ENCODE peak calls at places on chromosome 19, in four cellular contexts. One of them, this sample, is unnamed.

GRCh38 chr19:33759356-33759755 is 37.3 kb upstream of the KCTD15 start:
- DNase-seq in H1: no peak
- DNase-seq in HepG2: no peak
- DNase-seq in K562: no peak
- DNase-seq in this sample: no peak

GRCh38 chr19:35220315-35220921 is 8.1 kb downstream of the FAM187B start:
- DNase-seq in H1: no peak
- DNase-seq in HepG2: no peak
- DNase-seq in K562: peak
- DNase-seq in this sample: no peak

GRCh38 chr19:39802958-39803357 is 24.3 kb downstream of the LEUTX start:
- DNase-seq in H1: no peak
- DNase-seq in HepG2: no peak
- DNase-seq in K562: no peak
- DNase-seq in this sample: no peak

GRCh38 chr19:2888739-2889224 is 11.9 kb upstream of the ZNF57 start:
- DNase-seq in H1: no peak
- DNase-seq in HepG2: no peak
- DNase-seq in K562: no peak
- DNase-seq in this sample: no peak

GRCh38 chr19:13356686-13357280 is 149.5 kb downstream of the CACNA1A start:
- DNase-seq in H1: no peak
- DNase-seq in HepG2: no peak
- DNase-seq in K562: no peak
- DNase-seq in this sample: no peak

GRCh38 chr19:34838753-34839431 is 65.9 kb upstream of the ZNF599 start:
- DNase-seq in H1: peak
- DNase-seq in HepG2: peak
- DNase-seq in K562: no peak
- DNase-seq in this sample: no peak

GRCh38 chr19:12652219-12652618 is 14.3 kb downstream of the MAN2B1 start:
- DNase-seq in H1: no peak
- DNase-seq in HepG2: no peak
- DNase-seq in K562: peak
- DNase-seq in this sample: no peak

GRCh38 chr19:50517704-50518075 is 4.0 kb upstream of the ASPDH start:
- DNase-seq in H1: no peak
- DNase-seq in HepG2: no peak
- DNase-seq in K562: no peak
- DNase-seq in this sample: no peak

GRCh38 chr19:3125900-3126524 is 9.8 kb upstream of the GNA15 start:
- DNase-seq in H1: peak
- DNase-seq in HepG2: peak
- DNase-seq in K562: peak
- DNase-seq in this sample: no peak

GRCh38 chr19:49475995-49476880 is 2.2 kb downstream of the FLT3LG start:
- DNase-seq in H1: peak
- DNase-seq in HepG2: no peak
- DNase-seq in K562: peak
- DNase-seq in this sample: no peak

GRCh38 chr19:46030861-46031550 is 8.2 kb upstream of the PGLYRP1 start:
- DNase-seq in H1: no peak
- DNase-seq in HepG2: no peak
- DNase-seq in K562: no peak
- DNase-seq in this sample: no peak

GRCh38 chr19:57786286-57786685 is 16.8 kb downstream of the ZNF586 start:
- DNase-seq in H1: no peak
- DNase-seq in HepG2: no peak
- DNase-seq in K562: no peak
- DNase-seq in this sample: no peak

GRCh38 chr19:32828643-32829344 is 40.8 kb downstream of the SLC7A9 start:
- DNase-seq in H1: no peak
- DNase-seq in HepG2: no peak
- DNase-seq in K562: no peak
- DNase-seq in this sample: no peak

GRCh38 chr19:40193587-40193849 is 2.3 kb downstream of the MAP3K10 start:
- DNase-seq in H1: no peak
- DNase-seq in HepG2: no peak
- DNase-seq in K562: no peak
- DNase-seq in this sample: no peak

GRCh38 chr19:50933640-50934039 is 19.2 kb downstream of the KLK5 start:
- DNase-seq in H1: no peak
- DNase-seq in HepG2: no peak
- DNase-seq in K562: peak
- DNase-seq in this sample: no peak

GRCh38 chr19:14632286-14632685 is 42.4 kb downstream of the ADGRE3 start:
- DNase-seq in H1: no peak
- DNase-seq in HepG2: peak
- DNase-seq in K562: peak
- DNase-seq in this sample: peak

GRCh38 chr19:57850553-57851017 is 926 bp downstream of the ZNF587 start:
- DNase-seq in H1: peak
- DNase-seq in HepG2: peak
- DNase-seq in K562: peak
- DNase-seq in this sample: no peak

GRCh38 chr19:35585844-35586243 is at the start of gene PMIS2:
- DNase-seq in H1: no peak
- DNase-seq in HepG2: no peak
- DNase-seq in K562: peak
- DNase-seq in this sample: no peak

GRCh38 chr19:3618144-3618810 is 8.3 kb downstream of the CACTIN start:
- DNase-seq in H1: peak
- DNase-seq in HepG2: no peak
- DNase-seq in K562: peak
- DNase-seq in this sample: peak

GRCh38 chr19:6739884-6740588 is 556 bp downstream of the TRIP10 start:
- DNase-seq in H1: peak
- DNase-seq in HepG2: no peak
- DNase-seq in K562: peak
- DNase-seq in this sample: no peak

GRCh38 chr19:5313307-5313706 is 27.3 kb downstream of the PTPRS start:
- DNase-seq in H1: no peak
- DNase-seq in HepG2: peak
- DNase-seq in K562: no peak
- DNase-seq in this sample: no peak

GRCh38 chr19:3785938-3786824 is at the start of gene MATK:
- DNase-seq in H1: peak
- DNase-seq in HepG2: no peak
- DNase-seq in K562: peak
- DNase-seq in this sample: no peak

GRCh38 chr19:42422576-42423461 is 4.4 kb downstream of the LIPE start:
- DNase-seq in H1: no peak
- DNase-seq in HepG2: peak
- DNase-seq in K562: no peak
- DNase-seq in this sample: no peak

GRCh38 chr19:10517760-10518443 is 655 bp upstream of the S1PR5 start:
- DNase-seq in H1: peak
- DNase-seq in HepG2: no peak
- DNase-seq in K562: peak
- DNase-seq in this sample: no peak

GRCh38 chr19:39448271-39448670 is 2.9 kb downstream of the SUPT5H start:
- DNase-seq in H1: no peak
- DNase-seq in HepG2: no peak
- DNase-seq in K562: no peak
- DNase-seq in this sample: no peak

GRCh38 chr19:2949939-2950285 is 5.1 kb upstream of the ZNF77 start:
- DNase-seq in H1: no peak
- DNase-seq in HepG2: peak
- DNase-seq in K562: peak
- DNase-seq in this sample: no peak

GRCh38 chr19:35995655-35995993 is 636 bp downstream of the SDHAF1 start:
- DNase-seq in H1: peak
- DNase-seq in HepG2: peak
- DNase-seq in K562: peak
- DNase-seq in this sample: no peak

GRCh38 chr19:13814550-13814949 is 19.3 kb downstream of the ZSWIM4 start:
- DNase-seq in H1: no peak
- DNase-seq in HepG2: no peak
- DNase-seq in K562: no peak
- DNase-seq in this sample: no peak

GRCh38 chr19:29579308-29579910 is 26.7 kb upstream of the POP4 start:
- DNase-seq in H1: peak
- DNase-seq in HepG2: no peak
- DNase-seq in K562: no peak
- DNase-seq in this sample: no peak

GRCh38 chr19:30555788-30556110 is 183.6 kb downstream of the ZNF536 start:
- DNase-seq in H1: no peak
- DNase-seq in HepG2: no peak
- DNase-seq in K562: no peak
- DNase-seq in this sample: no peak

GRCh38 chr19:57025491-57025890 is 94.3 kb upstream of the USP29 start:
- DNase-seq in H1: no peak
- DNase-seq in HepG2: no peak
- DNase-seq in K562: no peak
- DNase-seq in this sample: no peak

GRCh38 chr19:30999726-31000125 is 349.5 kb downstream of the TSHZ3 start:
- DNase-seq in H1: no peak
- DNase-seq in HepG2: no peak
- DNase-seq in K562: no peak
- DNase-seq in this sample: no peak

DNA sequence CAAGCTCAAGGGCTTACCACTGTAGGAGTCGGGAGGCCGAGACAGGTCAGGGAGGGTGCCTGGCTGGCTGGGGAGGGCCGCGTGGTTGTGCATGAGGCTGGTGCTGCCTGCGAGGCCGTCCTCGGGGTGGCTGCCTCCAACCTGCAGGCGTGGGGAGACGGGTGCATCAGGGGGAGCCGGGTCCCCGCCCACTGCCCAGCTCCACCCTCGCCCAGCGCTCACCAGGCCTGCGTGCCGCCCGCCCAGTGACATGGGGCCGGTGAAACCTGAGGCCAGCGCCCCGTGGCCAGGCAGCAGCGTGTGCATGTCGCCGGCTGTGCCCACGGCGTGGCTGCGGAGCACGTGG is 13.8 kb upstream of the UQCR11 start:
- DNase-seq in H1: no peak
- DNase-seq in HepG2: no peak
- DNase-seq in K562: no peak
- DNase-seq in this sample: no peak
- H3K9ac ChIP-seq in H1: no peak
- H3K9ac ChIP-seq in HepG2: no peak
- H3K9ac ChIP-seq in K562: no peak
- H3K9ac ChIP-seq in this sample: no peak

DNA sequence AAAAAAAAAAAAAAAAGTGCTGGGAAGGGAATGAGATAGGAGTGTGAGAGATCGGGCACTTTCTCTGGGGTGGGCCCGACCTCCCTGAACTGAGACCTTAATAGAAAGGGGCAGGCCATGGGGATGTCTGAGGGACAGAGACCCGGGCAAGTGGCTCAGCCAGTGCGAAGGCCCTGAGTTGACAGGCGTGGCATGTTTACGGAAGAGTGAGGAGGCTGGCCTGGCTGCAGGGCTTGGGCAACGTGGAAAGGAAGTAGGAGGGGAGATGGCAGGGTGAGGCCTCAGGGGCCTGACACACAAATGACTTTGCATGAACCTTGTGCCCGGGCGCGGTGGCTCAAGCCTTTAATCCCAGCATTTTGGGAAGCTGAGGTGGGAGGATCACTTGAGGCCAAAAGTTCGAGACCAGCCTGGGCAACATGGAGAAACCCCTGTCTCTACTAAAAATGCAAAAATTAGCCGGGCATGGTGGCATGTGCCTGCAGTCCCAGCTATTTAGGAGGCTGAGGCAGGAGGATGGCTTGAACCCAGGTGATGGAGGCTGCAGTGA is 13.9 kb downstream of the FCHO1 start:
- DNase-seq in H1: no peak
- DNase-seq in HepG2: peak
- DNase-seq in K562: no peak
- DNase-seq in this sample: no peak
- TF ChIP-seq KDM1A in H1: no peak
- TF ChIP-seq KDM1A in HepG2: peak
- TF ChIP-seq KDM1A in K562: no peak
- TF ChIP-seq KDM1A in this sample: no peak

GRCh38 chr19:52898101-52898500 is 666 bp upstream of the ZNF320 start:
- DNase-seq in H1: peak
- DNase-seq in HepG2: no peak
- DNase-seq in K562: no peak
- DNase-seq in this sample: no peak
- H3K9ac ChIP-seq in H1: no peak
- H3K9ac ChIP-seq in HepG2: no peak
- H3K9ac ChIP-seq in K562: no peak
- H3K9ac ChIP-seq in this sample: no peak

GRCh38 chr19:16045893-16046292 is 30.4 kb upstream of the TPM4 start:
- DNase-seq in H1: no peak
- DNase-seq in HepG2: no peak
- DNase-seq in K562: no peak
- DNase-seq in this sample: no peak

GRCh38 chr19:16057062-16057461 is 19.2 kb upstream of the TPM4 start:
- DNase-seq in H1: no peak
- DNase-seq in HepG2: no peak
- DNase-seq in K562: no peak
- DNase-seq in this sample: no peak

GRCh38 chr19:16052353-16052752 is 23.9 kb upstream of the TPM4 start:
- DNase-seq in H1: no peak
- DNase-seq in HepG2: no peak
- DNase-seq in K562: no peak
- DNase-seq in this sample: no peak

GRCh38 chr19:16048583-16048982 is 27.7 kb upstream of the TPM4 start:
- DNase-seq in H1: no peak
- DNase-seq in HepG2: no peak
- DNase-seq in K562: no peak
- DNase-seq in this sample: no peak

DNA sequence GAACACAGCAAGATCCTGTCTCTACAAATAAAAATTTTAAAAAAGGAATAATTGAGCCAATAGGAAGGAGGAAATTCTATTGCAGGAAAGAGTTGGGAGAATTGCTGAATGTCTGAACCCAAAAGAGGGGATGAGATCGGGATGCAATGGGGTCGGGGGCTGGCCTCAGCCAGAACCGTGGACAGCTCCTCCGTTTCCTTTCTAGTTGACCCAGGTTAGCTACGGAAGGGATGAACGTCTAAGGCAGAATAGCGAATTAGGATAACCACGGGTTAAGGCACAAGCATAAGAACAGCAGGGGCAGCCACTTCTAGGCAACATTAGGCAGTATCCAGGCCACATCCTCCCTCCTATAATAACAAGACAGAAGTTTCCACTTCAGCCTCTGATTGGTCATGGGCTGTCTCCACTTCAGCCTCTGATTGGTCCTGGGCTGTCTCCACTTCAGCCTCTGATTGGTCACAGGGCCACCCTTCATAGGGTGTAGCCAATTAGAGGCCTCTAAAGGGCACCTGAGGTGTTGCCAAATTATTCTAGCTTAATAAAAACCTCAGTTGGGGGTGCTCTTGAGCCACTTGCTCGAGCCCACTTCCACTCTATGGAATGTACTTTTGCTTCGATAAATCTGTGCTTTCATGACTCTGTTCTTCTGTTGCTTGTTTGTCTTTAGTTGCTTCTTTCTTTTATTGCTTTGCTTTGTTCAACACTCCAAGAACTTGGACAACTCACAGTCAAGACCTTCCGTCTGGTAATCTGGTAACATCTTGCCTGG is 24.9 kb upstream of the TPM4 start:
- DNase-seq in H1: no peak
- DNase-seq in HepG2: no peak
- DNase-seq in K562: peak
- DNase-seq in this sample: no peak
- TF ChIP-seq KDM1A in H1: no peak
- TF ChIP-seq KDM1A in HepG2: no peak
- TF ChIP-seq KDM1A in K562: no peak
- TF ChIP-seq KDM1A in this sample: no peak